ENCODE peak calls at places on chromosomes 5 and 9, in five cellular contexts. R is CD4-positive, alpha-beta T cell; C is NCI-H524; K is T47D; V is M059J. I is an unnamed sample.

GRCh38 chr5:111070272-111071134 is 1.0 kb upstream of the TSLP start:
- DNase-seq in R (no peak), C (no peak), K (no peak), V (peak), I (no peak)

GRCh38 chr9:126703330-126704156 is 89.8 kb downstream of the LMX1B start:
- DNase-seq in R (no peak), C (no peak), K (no peak), V (no peak), I (no peak)

GRCh38 chr5:175547810-175548209 is 69.5 kb downstream of the SFXN1 start:
- DNase-seq in R (no peak), C (no peak), K (no peak), V (no peak), I (no peak)

GRCh38 chr9:2740616-2741015 is 23.3 kb downstream of the KCNV2 start:
- DNase-seq in R (no peak), C (no peak), K (no peak), V (peak), I (no peak)

GRCh38 chr5:5278815-5279381 is 138.8 kb downstream of the ADAMTS16 start:
- DNase-seq in R (no peak), C (no peak), K (no peak), V (no peak), I (no peak)

GRCh38 chr9:83425240-83425639 is 113.0 kb downstream of the FRMD3 start:
- DNase-seq in R (no peak), C (peak), K (no peak), V (peak), I (peak)

GRCh38 chr5:57751710-57752109 is 269.1 kb upstream of the ACTBL2 start:
- DNase-seq in R (no peak), C (no peak), K (no peak), V (no peak), I (no peak)

GRCh38 chr5:102262688-102263087 is 33.4 kb downstream of the SLCO4C1 start:
- DNase-seq in R (no peak), C (no peak), K (no peak), V (no peak), I (no peak)

I was measured in D341Med.